ENCODE peak calls at places on chromosomes 16 and 17, in seven cellular contexts. K, X, H, B, T, J and P are unnamed samples.

GRCh38 chr16:4381072-4381934 is 9.7 kb downstream of the VASN start:
- DNase-seq in K (peak; percentile 90), X (no peak), H (no peak), B (no peak), T (no peak), J (no peak), P (no peak)

GRCh38 chr17:44773140-44773539 is 14.4 kb downstream of the ADAM11 start:
- DNase-seq in K (no peak), X (no peak), H (no peak), B (no peak), T (no peak), J (no peak), P (no peak)

GRCh38 chr16:49876716-49877129 is 20.8 kb upstream of the ZNF423 start:
- DNase-seq in K (peak; percentile 84), X (peak; percentile 89), H (peak; percentile 66), B (no peak), T (peak; percentile 76), J (peak; percentile 48), P (peak; percentile 93)

GRCh38 chr16:81610144-81610842 is 165.7 kb downstream of the CMIP start:
- DNase-seq in K (peak; percentile 87), X (no peak), H (peak; percentile 51), B (peak; percentile 90), T (no peak), J (no peak), P (no peak)

GRCh38 chr16:27245276-27246231 is 23.0 kb downstream of the NSMCE1 start:
- DNase-seq in K (peak; percentile 82), X (no peak), H (no peak), B (peak; percentile 97), T (no peak), J (peak; percentile 74), P (no peak)

GRCh38 chr17:41223821-41224220 is 2.6 kb upstream of the KRTAP9-2 start:
- DNase-seq in K (no peak), X (no peak), H (no peak), B (no peak), T (no peak), J (no peak), P (no peak)

GRCh38 chr17:9166678-9167077 is 145.4 kb downstream of the NTN1 start:
- DNase-seq in K (no peak), X (no peak), H (no peak), B (no peak), T (no peak), J (no peak), P (no peak)

GRCh38 chr16:19305443-19305842 is 19.9 kb downstream of the CLEC19A start:
- DNase-seq in K (no peak), X (no peak), H (no peak), B (no peak), T (no peak), J (no peak), P (no peak)

GRCh38 chr16:83615131-83615530 is 192.6 kb upstream of the HSBP1 start:
- DNase-seq in K (no peak), X (no peak), H (no peak), B (peak; percentile 40), T (no peak), J (no peak), P (no peak)

GRCh38 chr17:81422776-81423697 is 27.8 kb downstream of the BAHCC1 start:
- DNase-seq in K (peak; percentile 86), X (no peak), H (peak; percentile 71), B (peak; percentile 96), T (peak; percentile 50), J (no peak), P (peak; percentile 93)

GRCh38 chr16:71703324-71703723 is 21.2 kb downstream of the PHLPP2 start:
- DNase-seq in K (no peak), X (no peak), H (no peak), B (no peak), T (no peak), J (no peak), P (no peak)

GRCh38 chr16:17277981-17278381 is 192.8 kb downstream of the XYLT1 start:
- DNase-seq in K (peak; percentile 58), X (no peak), H (peak; percentile 54), B (no peak), T (peak; percentile 57), J (peak; percentile 16), P (no peak)

GRCh38 chr16:27383511-27384243 is 18.3 kb upstream of the IL21R start:
- DNase-seq in K (peak; percentile 68), X (no peak), H (no peak), B (no peak), T (no peak), J (no peak), P (no peak)

GRCh38 chr17:38898812-38899348 is 26.5 kb upstream of the LASP1NB start:
- DNase-seq in K (peak; percentile 71), X (no peak), H (no peak), B (no peak), T (no peak), J (peak; percentile 98), P (no peak)

GRCh38 chr16:26645629-26646028 is 421.1 kb upstream of the C16orf82 start:
- DNase-seq in K (no peak), X (peak; percentile 34), H (no peak), B (no peak), T (peak; percentile 67), J (peak; percentile 73), P (peak; percentile 73)

GRCh38 chr17:82334622-82335394 is 1.2 kb upstream of the SECTM1 start:
- DNase-seq in K (peak; percentile 52), X (no peak), H (no peak), B (no peak), T (no peak), J (no peak), P (no peak)

GRCh38 chr16:64051826-64052225 is 1070.0 kb downstream of the CDH11 start:
- DNase-seq in K (no peak), X (no peak), H (no peak), B (peak; percentile 3), T (peak; percentile 47), J (no peak), P (no peak)

GRCh38 chr16:8877894-8878522 is 4.1 kb upstream of the LITAFD start:
- DNase-seq in K (peak; percentile 30), X (no peak), H (peak; percentile 47), B (no peak), T (no peak), J (no peak), P (no peak)

GRCh38 chr16:70746040-70746707 is 54.8 kb downstream of the VAC14 start:
- DNase-seq in K (peak; percentile 78), X (no peak), H (peak; percentile 70), B (peak; percentile 87), T (no peak), J (peak; percentile 30), P (no peak)

GRCh38 chr17:64457156-64457555 is 8.2 kb downstream of the MILR1 start:
- DNase-seq in K (no peak), X (no peak), H (no peak), B (peak; percentile 84), T (no peak), J (no peak), P (no peak)

GRCh38 chr16:31451681-31452351 is 7.5 kb upstream of the ARMC5 start:
- DNase-seq in K (peak; percentile 80), X (no peak), H (peak; percentile 83), B (peak; percentile 78), T (peak; percentile 75), J (no peak), P (no peak)

GRCh38 chr17:76071497-76072148 is 694 bp downstream of the SRP68 start:
- DNase-seq in K (no peak), X (no peak), H (no peak), B (no peak), T (no peak), J (peak; percentile 44), P (no peak)

GRCh38 chr16:76278976-76279375 is 1.8 kb downstream of the CNTNAP4 start:
- DNase-seq in K (no peak), X (no peak), H (no peak), B (no peak), T (peak; percentile 61), J (no peak), P (no peak)
- TF ChIP-seq CTCF in K (no peak), X (peak; percentile 57), H (no peak), B (no peak), T (peak; percentile 48), J (no peak), P (no peak)

GRCh38 chr17:37261286-37261685 is 114.5 kb upstream of the C17orf78 start:
- DNase-seq in K (no peak), X (no peak), H (no peak), B (peak; percentile 80), T (no peak), J (no peak), P (no peak)
- TF ChIP-seq CTCF in K (no peak), X (no peak), H (no peak), B (no peak), T (no peak), J (no peak), P (no peak)

GRCh38 chr16:2882460-2883026 is 472 bp upstream of the FLYWCH2 start:
- DNase-seq in K (peak; percentile 99), X (peak; percentile 86), H (peak; percentile 97), B (peak; percentile 98), T (peak; percentile 98), J (peak; percentile 99), P (peak; percentile 99)

GRCh38 chr16:2879854-2880508 is 3.0 kb upstream of the FLYWCH2 start:
- DNase-seq in K (peak; percentile 16), X (no peak), H (no peak), B (no peak), T (no peak), J (no peak), P (no peak)

GRCh38 chr16:2884041-2884451 is 1.0 kb downstream of the FLYWCH2 start:
- DNase-seq in K (no peak), X (no peak), H (no peak), B (no peak), T (no peak), J (no peak), P (no peak)

GRCh38 chr16:2883027-2883846 is at the start of gene FLYWCH2:
- DNase-seq in K (peak; percentile 99), X (peak; percentile 100), H (peak; percentile 100), B (peak; percentile 89), T (peak; percentile 96), J (peak; percentile 99), P (peak; percentile 100)
- TF ChIP-seq CTCF in K (peak; percentile 18), X (peak; percentile 31), H (no peak), B (no peak), T (no peak), J (no peak), P (peak; percentile 18)

DNA sequence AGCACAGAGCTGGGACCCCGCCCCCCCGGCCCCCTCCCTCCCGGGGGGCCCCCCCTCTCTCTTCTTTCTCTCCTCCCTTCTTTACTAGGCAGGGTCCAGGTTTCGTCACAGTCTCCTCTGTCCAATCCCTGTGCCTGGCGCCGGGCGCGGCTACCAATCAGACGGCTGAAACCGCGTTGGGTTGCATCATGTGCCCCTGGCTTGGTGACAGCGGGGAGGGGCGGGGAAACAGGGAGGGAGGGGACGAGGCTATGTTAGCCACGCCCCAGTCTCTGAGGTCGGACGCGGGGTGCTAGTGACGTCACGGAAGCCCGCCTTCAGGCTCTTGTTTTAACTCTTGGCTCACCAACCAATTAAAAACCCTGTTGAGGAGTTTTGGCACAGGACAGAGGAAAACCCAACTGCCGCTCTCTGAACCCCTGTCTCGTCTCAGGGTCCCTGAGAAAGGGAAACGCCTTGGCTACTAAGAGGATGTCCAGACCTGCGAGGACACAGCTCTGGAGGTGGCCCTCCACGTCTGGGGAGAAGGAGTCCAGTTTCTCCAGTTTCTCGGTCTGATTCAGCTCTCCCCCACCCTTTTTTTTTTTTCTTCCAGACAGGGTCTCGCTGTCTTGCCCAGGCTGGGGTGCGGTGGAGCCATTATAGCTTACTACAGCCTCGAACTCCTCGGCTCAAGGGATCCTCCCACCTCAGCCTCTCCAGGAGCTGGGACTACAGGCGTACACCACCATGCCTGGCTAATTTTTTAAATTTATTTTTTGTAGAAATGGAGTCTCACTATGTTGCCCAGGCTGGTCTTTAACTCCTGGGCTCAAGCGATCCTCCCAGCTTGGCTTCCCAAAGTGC is 441 bp upstream of the PLEKHH3 start:
- DNase-seq in K (peak; percentile 100), X (peak; percentile 97), H (peak; percentile 100), B (peak; percentile 99), T (peak; percentile 100), J (peak; percentile 100), P (peak; percentile 100)
- TF ChIP-seq CTCF in K (no peak), X (no peak), H (no peak), B (no peak), T (no peak), J (no peak), P (no peak)